ENCODE peak calls at places on chromosomes 4 and X, in five cellular contexts. One of them, this sample, is unnamed.

GRCh38 chrX:52424658-52425057 is 55.8 kb downstream of the XAGE2 start:
- DNase-seq in AG08395: peak
- DNase-seq in activated naive CD8-positive, alpha-beta T cell treated with anti-CD3 and anti-CD28 coated beads, Interleukin-2, amount 50 U/mL, for 24 hours: no peak
- DNase-seq in spleen: no peak
- DNase-seq in ureter: no peak
- DNase-seq in this sample: no peak

GRCh38 chr4:158869761-158870160 is 100.9 kb downstream of the FNIP2 start:
- DNase-seq in AG08395: no peak
- DNase-seq in spleen: no peak
- DNase-seq in ureter: no peak
- DNase-seq in activated naive CD8-positive, alpha-beta T cell treated with anti-CD3 and anti-CD28 coated beads, Interleukin-2, amount 50 U/mL, for 24 hours: no peak
- DNase-seq in this sample: no peak

GRCh38 chr4:23685481-23685880 is 204.4 kb downstream of the PPARGC1A start:
- DNase-seq in AG08395: no peak
- DNase-seq in spleen: no peak
- DNase-seq in activated naive CD8-positive, alpha-beta T cell treated with anti-CD3 and anti-CD28 coated beads, Interleukin-2, amount 50 U/mL, for 24 hours: no peak
- DNase-seq in ureter: no peak
- DNase-seq in this sample: no peak

GRCh38 chr4:154332681-154333421 is 158.7 kb downstream of the DCHS2 start:
- DNase-seq in AG08395: no peak
- DNase-seq in ureter: peak
- DNase-seq in spleen: peak
- DNase-seq in activated naive CD8-positive, alpha-beta T cell treated with anti-CD3 and anti-CD28 coated beads, Interleukin-2, amount 50 U/mL, for 24 hours: peak
- DNase-seq in this sample: no peak

GRCh38 chr4:16524911-16525574 is 298.8 kb upstream of the TAPT1 start:
- DNase-seq in spleen: no peak
- DNase-seq in activated naive CD8-positive, alpha-beta T cell treated with anti-CD3 and anti-CD28 coated beads, Interleukin-2, amount 50 U/mL, for 24 hours: no peak
- DNase-seq in ureter: no peak
- DNase-seq in AG08395: peak
- DNase-seq in this sample: peak

GRCh38 chrX:1661048-1661921 is 46.4 kb downstream of the ASMT start:
- DNase-seq in spleen: peak
- DNase-seq in ureter: peak
- DNase-seq in AG08395: no peak
- DNase-seq in activated naive CD8-positive, alpha-beta T cell treated with anti-CD3 and anti-CD28 coated beads, Interleukin-2, amount 50 U/mL, for 24 hours: no peak
- DNase-seq in this sample: no peak

GRCh38 chrX:155027509-155028066 is 944 bp downstream of the FUNDC2 start:
- DNase-seq in activated naive CD8-positive, alpha-beta T cell treated with anti-CD3 and anti-CD28 coated beads, Interleukin-2, amount 50 U/mL, for 24 hours: no peak
- DNase-seq in AG08395: peak
- DNase-seq in ureter: no peak
- DNase-seq in spleen: no peak
- DNase-seq in this sample: peak

GRCh38 chr4:102533348-102533747 is 32.2 kb downstream of the NFKB1 start:
- DNase-seq in activated naive CD8-positive, alpha-beta T cell treated with anti-CD3 and anti-CD28 coated beads, Interleukin-2, amount 50 U/mL, for 24 hours: no peak
- DNase-seq in spleen: no peak
- DNase-seq in ureter: no peak
- DNase-seq in AG08395: no peak
- DNase-seq in this sample: no peak

GRCh38 chrX:120697053-120697452 is 67.2 kb upstream of the C1GALT1C1 start:
- DNase-seq in ureter: no peak
- DNase-seq in AG08395: no peak
- DNase-seq in activated naive CD8-positive, alpha-beta T cell treated with anti-CD3 and anti-CD28 coated beads, Interleukin-2, amount 50 U/mL, for 24 hours: no peak
- DNase-seq in spleen: no peak
- DNase-seq in this sample: no peak

GRCh38 chrX:110733166-110733565 is 62.5 kb downstream of the CHRDL1 start:
- DNase-seq in activated naive CD8-positive, alpha-beta T cell treated with anti-CD3 and anti-CD28 coated beads, Interleukin-2, amount 50 U/mL, for 24 hours: no peak
- DNase-seq in spleen: no peak
- DNase-seq in ureter: no peak
- DNase-seq in AG08395: no peak
- DNase-seq in this sample: no peak

GRCh38 chr4:83378426-83378825 is 43.8 kb upstream of the HPSE start:
- DNase-seq in AG08395: no peak
- DNase-seq in ureter: no peak
- DNase-seq in activated naive CD8-positive, alpha-beta T cell treated with anti-CD3 and anti-CD28 coated beads, Interleukin-2, amount 50 U/mL, for 24 hours: no peak
- DNase-seq in spleen: no peak
- DNase-seq in this sample: no peak

GRCh38 chr4:166957451-166957850 is 276.8 kb downstream of the SPOCK3 start:
- DNase-seq in ureter: no peak
- DNase-seq in activated naive CD8-positive, alpha-beta T cell treated with anti-CD3 and anti-CD28 coated beads, Interleukin-2, amount 50 U/mL, for 24 hours: no peak
- DNase-seq in spleen: no peak
- DNase-seq in AG08395: no peak
- DNase-seq in this sample: no peak

GRCh38 chr4:88211473-88212252 is 53.2 kb upstream of the ABCG2 start:
- DNase-seq in ureter: no peak
- DNase-seq in AG08395: peak
- DNase-seq in activated naive CD8-positive, alpha-beta T cell treated with anti-CD3 and anti-CD28 coated beads, Interleukin-2, amount 50 U/mL, for 24 hours: peak
- DNase-seq in spleen: no peak
- DNase-seq in this sample: no peak

GRCh38 chr4:5003918-5004317 is 15.3 kb downstream of the CYTL1 start:
- DNase-seq in activated naive CD8-positive, alpha-beta T cell treated with anti-CD3 and anti-CD28 coated beads, Interleukin-2, amount 50 U/mL, for 24 hours: no peak
- DNase-seq in ureter: no peak
- DNase-seq in spleen: no peak
- DNase-seq in AG08395: no peak
- DNase-seq in this sample: no peak

GRCh38 chr4:71136071-71136470 is 142.6 kb downstream of the DCK start:
- DNase-seq in AG08395: no peak
- DNase-seq in activated naive CD8-positive, alpha-beta T cell treated with anti-CD3 and anti-CD28 coated beads, Interleukin-2, amount 50 U/mL, for 24 hours: no peak
- DNase-seq in spleen: no peak
- DNase-seq in ureter: no peak
- DNase-seq in this sample: no peak

GRCh38 chr4:182144621-182145359 is 98.4 kb upstream of the TENM3 start:
- DNase-seq in AG08395: peak
- DNase-seq in activated naive CD8-positive, alpha-beta T cell treated with anti-CD3 and anti-CD28 coated beads, Interleukin-2, amount 50 U/mL, for 24 hours: no peak
- DNase-seq in spleen: no peak
- DNase-seq in ureter: no peak
- DNase-seq in this sample: no peak

GRCh38 chrX:68834371-68835103 is 5.7 kb downstream of the EFNB1 start:
- DNase-seq in activated naive CD8-positive, alpha-beta T cell treated with anti-CD3 and anti-CD28 coated beads, Interleukin-2, amount 50 U/mL, for 24 hours: no peak
- DNase-seq in AG08395: no peak
- DNase-seq in spleen: no peak
- DNase-seq in ureter: peak
- DNase-seq in this sample: no peak

GRCh38 chr4:152117054-152117453 is 356.2 kb upstream of the GATB start:
- DNase-seq in spleen: no peak
- DNase-seq in AG08395: no peak
- DNase-seq in activated naive CD8-positive, alpha-beta T cell treated with anti-CD3 and anti-CD28 coated beads, Interleukin-2, amount 50 U/mL, for 24 hours: no peak
- DNase-seq in ureter: no peak
- DNase-seq in this sample: no peak

GRCh38 chr4:10285028-10285427 is 168.4 kb upstream of the WDR1 start:
- DNase-seq in ureter: no peak
- DNase-seq in spleen: no peak
- DNase-seq in activated naive CD8-positive, alpha-beta T cell treated with anti-CD3 and anti-CD28 coated beads, Interleukin-2, amount 50 U/mL, for 24 hours: no peak
- DNase-seq in AG08395: no peak
- DNase-seq in this sample: no peak

This sample was measured in fibroblast of the conjunctiva.